ENCODE peak calls at places on chromosomes 16 and 17, in eight cellular contexts. G is CD8-positive, alpha-beta T cell; I is tibial nerve; A is heart right ventricle; R is Caco-2; F is IMR-90; Z is GM12878; P is breast epithelium. C is an unnamed sample.

GRCh38 chr16:25045696-25046381 is 30.7 kb upstream of the ARHGAP17 start:
- DNase-seq in G (no peak), Z (no peak), R (no peak), A (no peak), I (no peak), P (no peak), F (peak; percentile 90), C (no peak)

GRCh38 chr17:75996665-75997590 is 3.7 kb upstream of the CDK3 start:
- DNase-seq in I (no peak), Z (peak; percentile 45), P (peak; percentile 78), G (no peak), F (peak; percentile 58), A (peak; percentile 31), R (peak; percentile 89), C (no peak)

GRCh38 chr17:48484850-48485249 is 46.0 kb downstream of the HOXB1 start:
- DNase-seq in G (no peak), R (no peak), I (no peak), F (peak; percentile 77), P (no peak), A (no peak), Z (no peak), C (no peak)

GRCh38 chr16:53817117-53817516 is 113.2 kb downstream of the FTO start:
- DNase-seq in Z (no peak), I (no peak), A (no peak), P (no peak), G (no peak), R (no peak), F (peak; percentile 96), C (no peak)

GRCh38 chr17:18960803-18961511 is 9.0 kb downstream of the SLC5A10 start:
- DNase-seq in G (peak; percentile 77), A (peak; percentile 77), Z (peak; percentile 44), F (peak; percentile 50), R (peak; percentile 82), P (peak; percentile 60), I (peak; percentile 55), C (peak; percentile 84)

GRCh38 chr16:35352431-35352830 is 1893.0 kb downstream of the TP53TG3F start:
- DNase-seq in G (no peak), R (no peak), F (no peak), A (no peak), P (no peak), Z (no peak), I (no peak), C (no peak)

GRCh38 chr16:72355561-72355960 is 183.6 kb upstream of the PMFBP1 start:
- DNase-seq in I (no peak), F (peak; percentile 51), Z (no peak), A (no peak), G (no peak), R (no peak), P (no peak), C (no peak)

GRCh38 chr17:77083547-77083946 is 57.2 kb upstream of the SEC14L1 start:
- DNase-seq in F (no peak), I (no peak), G (no peak), P (no peak), R (no peak), A (no peak), Z (no peak), C (no peak)

GRCh38 chr16:966505-966904 is 4.3 kb downstream of the LMF1 start:
- DNase-seq in I (no peak), F (no peak), G (no peak), R (no peak), Z (no peak), A (no peak), P (no peak), C (no peak)

GRCh38 chr16:69859105-69859969 is 91.8 kb upstream of the CLEC18A start:
- DNase-seq in P (no peak), F (no peak), G (no peak), A (peak; percentile 58), R (peak; percentile 70), I (no peak), Z (no peak), C (no peak)

GRCh38 chr16:64238576-64238975 is 883.3 kb downstream of the CDH11 start:
- DNase-seq in F (peak; percentile 23), G (no peak), P (no peak), A (no peak), Z (no peak), R (no peak), I (no peak), C (no peak)

GRCh38 chr16:3071655-3072054 is 6.2 kb downstream of the IL32 start:
- DNase-seq in R (no peak), P (no peak), I (no peak), G (no peak), F (no peak), A (no peak), Z (no peak), C (no peak)

GRCh38 chr17:35666967-35667552 is 64.4 kb upstream of the RASL10B start:
- DNase-seq in A (no peak), F (peak; percentile 42), Z (no peak), I (no peak), P (no peak), R (no peak), G (no peak), C (no peak)

GRCh38 chr17:3944485-3945388 is 19.5 kb downstream of the ATP2A3 start:
- DNase-seq in Z (no peak), I (peak; percentile 34), R (no peak), G (no peak), A (no peak), F (peak; percentile 26), P (no peak), C (peak; percentile 85)

GRCh38 chr16:82062645-82063058 is 27.6 kb downstream of the HSD17B2 start:
- DNase-seq in A (no peak), Z (no peak), G (no peak), I (no peak), P (no peak), F (peak; percentile 71), R (no peak), C (no peak)

GRCh38 chr17:8586766-8587165 is 43.8 kb downstream of the MYH10 start:
- DNase-seq in F (no peak), I (no peak), G (no peak), Z (no peak), P (no peak), A (no peak), R (no peak), C (no peak)

GRCh38 chr17:19426631-19427030 is 15.6 kb downstream of the RNF112 start:
- DNase-seq in R (no peak), I (no peak), F (no peak), A (no peak), Z (no peak), G (no peak), P (no peak), C (no peak)

GRCh38 chr17:32746280-32746679 is 130.6 kb downstream of the MYO1D start:
- DNase-seq in I (no peak), R (no peak), P (no peak), Z (no peak), G (no peak), A (no peak), F (no peak), C (no peak)

GRCh38 chr17:74778960-74779359 is 2.8 kb upstream of the NAT9 start:
- DNase-seq in R (no peak), F (peak; percentile 72), G (no peak), A (no peak), Z (no peak), P (no peak), I (no peak), C (no peak)

GRCh38 chr17:68861602-68862001 is 93.6 kb downstream of the ABCA8 start:
- DNase-seq in I (no peak), G (no peak), R (no peak), Z (no peak), A (no peak), P (no peak), F (no peak), C (no peak)

GRCh38 chr16:57665541-57665940 is 2.6 kb upstream of the ADGRG3 start:
- DNase-seq in F (no peak), P (no peak), I (no peak), G (no peak), R (no peak), Z (no peak), A (no peak), C (no peak)

DNA sequence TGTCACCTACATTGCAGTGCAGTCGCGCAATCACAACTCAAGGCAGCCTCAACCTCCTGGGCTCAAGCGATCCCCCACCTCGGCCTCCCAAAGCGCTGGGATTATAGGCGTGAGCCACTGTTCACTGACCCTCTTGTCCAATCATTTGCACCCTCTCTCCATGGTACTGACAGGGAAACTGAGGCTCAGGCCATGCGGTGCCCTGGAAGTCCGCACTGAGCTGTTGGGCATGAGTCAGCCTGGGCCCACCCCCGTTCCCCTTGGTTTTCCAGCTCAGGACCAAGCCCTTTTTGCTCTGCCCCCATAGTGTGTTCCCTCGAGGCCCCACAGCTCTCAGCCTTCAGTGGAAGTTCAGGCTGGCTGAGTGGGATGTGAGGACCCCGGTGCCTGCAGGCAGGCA is 10.1 kb downstream of the GSE1 start:
- DNase-seq in G (no peak), R (no peak), I (no peak), A (no peak), P (no peak), F (no peak), Z (no peak), C (no peak)
- H3K4me1 ChIP-seq in G (peaks cover 67% of the 10 kb centered on the region), R (peaks cover 37% of the 10 kb centered on the region), I (peaks cover 20% of the 10 kb centered on the region), A (peaks cover 62% of the 10 kb centered on the region), P (no peaks in the 10 kb centered on the region), F (no peaks in the 10 kb centered on the region), Z (no peaks in the 10 kb centered on the region), C (peaks cover 8% of the 10 kb centered on the region)

DNA sequence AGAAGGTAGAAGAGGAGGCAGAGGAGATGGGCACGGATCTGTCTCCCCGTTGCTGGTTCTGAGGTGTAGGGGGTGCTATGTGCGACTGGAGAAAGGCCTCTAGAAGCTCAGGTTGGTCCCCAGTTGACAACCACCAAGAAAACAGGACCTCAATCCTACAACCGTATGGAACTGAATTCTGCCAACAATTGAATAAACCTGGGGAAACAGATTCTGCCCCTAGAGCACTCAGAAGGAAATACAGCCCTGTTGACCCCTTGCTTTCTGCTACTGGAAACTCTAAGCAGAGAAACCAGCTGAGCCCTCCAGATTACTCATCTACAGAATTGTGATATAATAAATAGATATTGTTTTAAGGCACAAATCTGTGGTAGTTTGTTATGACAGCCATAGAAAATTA is 313.0 kb upstream of the GOT2 start:
- DNase-seq in A (no peak), I (no peak), P (no peak), R (no peak), G (no peak), Z (no peak), F (no peak), C (no peak)
- TF ChIP-seq CTCF in A (no peak), I (no peak), P (no peak), R (no peak), G (no peak), Z (no peak), F (no peak), C (no peak)

GRCh38 chr17:22695228-22695619 is 1002.9 kb downstream of the KCNJ18 start:
- DNase-seq in F (no peak), I (no peak), A (no peak), G (no peak), P (no peak), Z (no peak), R (no peak), C (no peak)
- H3K9me3 ChIP-seq in F (peaks cover 22% of the 10 kb centered on the region), I (peaks cover 44% of the 10 kb centered on the region), A (no peaks in the 10 kb centered on the region), G (no peaks in the 10 kb centered on the region), P (no peaks in the 10 kb centered on the region), Z (no peaks in the 10 kb centered on the region), R (peaks cover 6% of the 10 kb centered on the region), C (no peaks in the 10 kb centered on the region)

DNA sequence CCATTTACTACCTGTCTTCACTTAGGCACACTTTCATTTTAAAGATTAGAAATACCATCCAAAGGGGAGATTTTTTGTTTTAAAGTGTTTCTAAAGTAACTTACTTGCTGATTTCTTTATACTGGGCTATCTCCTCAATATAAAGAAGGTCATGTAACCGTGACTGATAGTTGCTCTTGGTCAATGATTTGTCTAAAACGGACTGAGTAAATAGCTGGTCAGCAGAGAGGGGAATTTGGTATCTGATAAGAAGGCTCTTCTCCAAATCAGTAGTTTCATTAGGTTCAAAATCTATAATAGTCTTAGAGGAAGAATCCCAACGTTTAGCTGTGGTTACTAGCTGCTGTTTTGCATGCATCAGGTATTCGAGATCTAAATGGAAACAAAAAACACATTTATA is 66.4 kb downstream of the HELZ start:
- DNase-seq in I (no peak), P (no peak), Z (no peak), G (no peak), A (no peak), R (no peak), F (no peak), C (no peak)
- H3K4me1 ChIP-seq in I (no peaks in the 10 kb centered on the region), P (no peaks in the 10 kb centered on the region), Z (no peaks in the 10 kb centered on the region), G (no peaks in the 10 kb centered on the region), A (peaks cover 3% of the 10 kb centered on the region), R (peaks cover 7% of the 10 kb centered on the region), F (no peaks in the 10 kb centered on the region), C (no peaks in the 10 kb centered on the region)